ENCODE peak calls at places on chromosomes 7 and 10, in eight cellular contexts. One of them, this sample, is unnamed.

GRCh38 chr10:48792687-48793096 is 108.0 kb downstream of the WDFY4 start:
- DNase-seq in heart left ventricle: no peak
- DNase-seq in lower leg skin: peak; percentile 63
- DNase-seq in AG04450: peak; percentile 23
- DNase-seq in CD8-positive, alpha-beta T cell: no peak
- DNase-seq in gastrocnemius medialis: no peak
- DNase-seq in neural progenitor cell: no peak
- DNase-seq in body of pancreas: no peak
- DNase-seq in this sample: peak; percentile 37

GRCh38 chr10:96832721-96833219 is 672 bp downstream of the LCOR start:
- DNase-seq in CD8-positive, alpha-beta T cell: peak; percentile 88
- DNase-seq in AG04450: no peak
- DNase-seq in neural progenitor cell: no peak
- DNase-seq in heart left ventricle: peak; percentile 89
- DNase-seq in body of pancreas: peak; percentile 84
- DNase-seq in gastrocnemius medialis: peak; percentile 82
- DNase-seq in lower leg skin: peak; percentile 95
- DNase-seq in this sample: no peak

GRCh38 chr7:91198371-91198770 is 65.9 kb upstream of the FZD1 start:
- DNase-seq in heart left ventricle: no peak
- DNase-seq in CD8-positive, alpha-beta T cell: no peak
- DNase-seq in neural progenitor cell: no peak
- DNase-seq in AG04450: no peak
- DNase-seq in lower leg skin: no peak
- DNase-seq in gastrocnemius medialis: no peak
- DNase-seq in body of pancreas: no peak
- DNase-seq in this sample: no peak

GRCh38 chr7:33534830-33535229 is 370.5 kb upstream of the BMPER start:
- DNase-seq in heart left ventricle: no peak
- DNase-seq in body of pancreas: no peak
- DNase-seq in lower leg skin: no peak
- DNase-seq in neural progenitor cell: no peak
- DNase-seq in CD8-positive, alpha-beta T cell: no peak
- DNase-seq in AG04450: peak; percentile 6
- DNase-seq in gastrocnemius medialis: no peak
- DNase-seq in this sample: no peak

GRCh38 chr10:8396675-8397074 is 342.2 kb downstream of the GATA3 start:
- DNase-seq in body of pancreas: no peak
- DNase-seq in AG04450: no peak
- DNase-seq in neural progenitor cell: no peak
- DNase-seq in CD8-positive, alpha-beta T cell: no peak
- DNase-seq in lower leg skin: no peak
- DNase-seq in gastrocnemius medialis: no peak
- DNase-seq in heart left ventricle: no peak
- DNase-seq in this sample: no peak

GRCh38 chr10:86103391-86104101 is 263.0 kb downstream of the GRID1 start:
- DNase-seq in gastrocnemius medialis: no peak
- DNase-seq in heart left ventricle: no peak
- DNase-seq in neural progenitor cell: no peak
- DNase-seq in CD8-positive, alpha-beta T cell: no peak
- DNase-seq in AG04450: no peak
- DNase-seq in body of pancreas: no peak
- DNase-seq in lower leg skin: peak; percentile 59
- DNase-seq in this sample: no peak

GRCh38 chr10:71611131-71611530 is 108.4 kb downstream of the C10orf105 start:
- DNase-seq in AG04450: no peak
- DNase-seq in neural progenitor cell: no peak
- DNase-seq in CD8-positive, alpha-beta T cell: no peak
- DNase-seq in gastrocnemius medialis: no peak
- DNase-seq in body of pancreas: no peak
- DNase-seq in heart left ventricle: no peak
- DNase-seq in lower leg skin: no peak
- DNase-seq in this sample: no peak

GRCh38 chr7:97128736-97129135 is 11.2 kb downstream of the SDHAF3 start:
- DNase-seq in neural progenitor cell: no peak
- DNase-seq in body of pancreas: no peak
- DNase-seq in heart left ventricle: no peak
- DNase-seq in AG04450: no peak
- DNase-seq in lower leg skin: no peak
- DNase-seq in CD8-positive, alpha-beta T cell: no peak
- DNase-seq in gastrocnemius medialis: no peak
- DNase-seq in this sample: no peak

GRCh38 chr7:158452331-158452730 is 135.3 kb downstream of the PTPRN2 start:
- DNase-seq in body of pancreas: no peak
- DNase-seq in gastrocnemius medialis: no peak
- DNase-seq in heart left ventricle: no peak
- DNase-seq in AG04450: no peak
- DNase-seq in neural progenitor cell: no peak
- DNase-seq in CD8-positive, alpha-beta T cell: no peak
- DNase-seq in lower leg skin: peak; percentile 70
- DNase-seq in this sample: no peak

GRCh38 chr7:92633211-92633906 is 43.2 kb upstream of the FAM133B start:
- DNase-seq in AG04450: peak; percentile 57
- DNase-seq in gastrocnemius medialis: no peak
- DNase-seq in CD8-positive, alpha-beta T cell: no peak
- DNase-seq in body of pancreas: no peak
- DNase-seq in lower leg skin: no peak
- DNase-seq in heart left ventricle: no peak
- DNase-seq in neural progenitor cell: no peak
- DNase-seq in this sample: no peak

DNA sequence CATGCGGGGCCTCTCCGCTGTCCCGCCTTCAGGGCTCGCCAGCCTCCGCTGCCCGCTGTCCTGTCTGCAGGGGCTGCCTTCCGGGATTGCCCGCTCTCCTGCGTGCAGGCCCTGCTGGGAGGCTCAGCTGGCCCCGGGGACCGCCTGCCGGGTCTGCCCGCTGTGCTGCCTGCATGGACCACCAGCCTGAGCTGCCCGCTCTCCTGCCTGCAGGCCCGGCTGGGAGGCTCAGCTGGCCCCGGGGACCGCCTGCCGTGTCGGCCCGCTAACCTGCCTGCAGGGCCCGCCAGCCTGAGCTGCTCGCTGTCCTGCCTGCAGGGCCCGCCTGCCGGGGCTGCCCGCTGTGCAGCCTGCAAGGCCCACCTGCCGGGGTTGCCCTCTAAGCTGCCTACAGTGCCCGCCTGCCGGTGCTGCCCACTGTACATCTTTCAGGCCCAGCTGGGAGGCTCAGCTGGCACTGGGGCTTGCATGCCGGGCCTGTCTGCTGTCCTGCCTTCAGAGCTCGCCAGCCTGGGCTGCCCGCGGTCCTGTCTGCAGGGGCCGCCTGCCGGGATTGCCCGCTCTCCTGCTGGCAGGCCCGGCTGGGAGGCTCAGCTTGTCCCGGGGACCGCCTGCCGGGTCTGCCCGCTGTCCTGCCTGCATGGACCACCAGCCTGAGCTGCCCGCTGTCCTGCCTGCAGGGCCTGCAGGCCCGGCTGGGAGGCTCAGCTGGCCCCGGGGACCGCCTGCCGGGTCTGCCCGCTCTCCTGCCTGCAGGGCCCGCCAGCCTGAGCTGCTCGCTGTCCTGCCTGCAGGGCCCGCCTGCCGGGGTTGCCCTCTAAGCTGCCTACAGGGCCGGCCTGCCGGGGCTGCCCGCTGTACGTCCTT is 165.1 kb downstream of the GLRX3 start:
- DNase-seq in body of pancreas: peak; percentile 66
- DNase-seq in neural progenitor cell: no peak
- DNase-seq in gastrocnemius medialis: peak; percentile 62
- DNase-seq in heart left ventricle: peak; percentile 43
- DNase-seq in lower leg skin: no peak
- DNase-seq in CD8-positive, alpha-beta T cell: peak; percentile 44
- DNase-seq in AG04450: no peak
- DNase-seq in this sample: peak; percentile 41
- H3K4me3 ChIP-seq in body of pancreas: no peak overlapping the region
- H3K4me3 ChIP-seq in neural progenitor cell: no peak overlapping the region
- H3K4me3 ChIP-seq in gastrocnemius medialis: peak overlapping the region; percentile 51
- H3K4me3 ChIP-seq in heart left ventricle: peak overlapping the region; percentile 65
- H3K4me3 ChIP-seq in lower leg skin: no peak overlapping the region
- H3K4me3 ChIP-seq in CD8-positive, alpha-beta T cell: peak overlapping the region; percentile 48
- H3K4me3 ChIP-seq in AG04450: no peak overlapping the region
- H3K4me3 ChIP-seq in this sample: peak overlapping the region; percentile 52

GRCh38 chr10:43384252-43385221 is 13.1 kb downstream of the FXYD4 start:
- DNase-seq in gastrocnemius medialis: no peak
- DNase-seq in body of pancreas: no peak
- DNase-seq in heart left ventricle: no peak
- DNase-seq in neural progenitor cell: no peak
- DNase-seq in AG04450: no peak
- DNase-seq in CD8-positive, alpha-beta T cell: no peak
- DNase-seq in lower leg skin: no peak
- DNase-seq in this sample: no peak

GRCh38 chr10:43376828-43377227 is 5.4 kb downstream of the FXYD4 start:
- DNase-seq in AG04450: no peak
- DNase-seq in neural progenitor cell: no peak
- DNase-seq in heart left ventricle: no peak
- DNase-seq in gastrocnemius medialis: no peak
- DNase-seq in body of pancreas: no peak
- DNase-seq in lower leg skin: no peak
- DNase-seq in CD8-positive, alpha-beta T cell: no peak
- DNase-seq in this sample: no peak

GRCh38 chr10:43383204-43383971 is 12.0 kb downstream of the FXYD4 start:
- DNase-seq in body of pancreas: no peak
- DNase-seq in lower leg skin: no peak
- DNase-seq in heart left ventricle: no peak
- DNase-seq in CD8-positive, alpha-beta T cell: no peak
- DNase-seq in AG04450: no peak
- DNase-seq in gastrocnemius medialis: no peak
- DNase-seq in neural progenitor cell: no peak
- DNase-seq in this sample: no peak

GRCh38 chr10:43377393-43377883 is 6.0 kb downstream of the FXYD4 start:
- DNase-seq in gastrocnemius medialis: no peak
- DNase-seq in lower leg skin: no peak
- DNase-seq in CD8-positive, alpha-beta T cell: no peak
- DNase-seq in body of pancreas: no peak
- DNase-seq in neural progenitor cell: peak; percentile 62
- DNase-seq in heart left ventricle: no peak
- DNase-seq in AG04450: no peak
- DNase-seq in this sample: no peak

DNA sequence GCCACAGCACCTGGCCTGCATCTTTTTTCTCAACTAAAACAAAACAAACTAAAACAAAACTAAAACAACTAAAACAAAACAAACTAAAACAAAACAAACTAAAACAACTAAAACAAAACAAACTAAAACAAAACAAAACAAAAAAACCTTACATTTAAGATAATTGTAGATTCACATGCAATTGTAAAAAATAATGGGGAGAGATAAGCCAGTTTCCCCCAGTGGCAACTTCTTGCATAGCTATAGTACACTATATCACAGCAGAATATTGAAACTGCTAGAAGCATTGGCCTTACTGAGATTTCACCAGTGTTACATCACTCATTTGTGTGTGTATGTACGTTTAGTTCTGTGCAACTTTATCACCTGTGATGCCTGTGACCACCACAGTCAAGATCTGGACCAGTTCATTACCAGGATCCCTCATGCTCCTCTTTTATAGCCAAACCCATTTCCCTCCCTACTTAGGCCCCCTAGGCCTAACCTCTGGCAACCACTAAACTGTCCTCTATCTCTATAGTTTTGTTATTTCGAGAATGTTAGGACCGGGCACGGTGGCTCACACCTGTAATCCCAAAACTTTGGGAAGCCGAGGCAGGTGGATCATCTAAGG is 9.3 kb downstream of the FXYD4 start:
- DNase-seq in AG04450: no peak
- DNase-seq in lower leg skin: no peak
- DNase-seq in CD8-positive, alpha-beta T cell: no peak
- DNase-seq in heart left ventricle: no peak
- DNase-seq in neural progenitor cell: no peak
- DNase-seq in gastrocnemius medialis: no peak
- DNase-seq in body of pancreas: no peak
- DNase-seq in this sample: no peak
- TF ChIP-seq CTCF in AG04450: peak; percentile 35
- TF ChIP-seq CTCF in lower leg skin: no peak
- TF ChIP-seq CTCF in CD8-positive, alpha-beta T cell: no peak
- TF ChIP-seq CTCF in heart left ventricle: no peak
- TF ChIP-seq CTCF in neural progenitor cell: peak; percentile 12
- TF ChIP-seq CTCF in gastrocnemius medialis: no peak
- TF ChIP-seq CTCF in body of pancreas: no peak
- TF ChIP-seq CTCF in this sample: no peak

DNA sequence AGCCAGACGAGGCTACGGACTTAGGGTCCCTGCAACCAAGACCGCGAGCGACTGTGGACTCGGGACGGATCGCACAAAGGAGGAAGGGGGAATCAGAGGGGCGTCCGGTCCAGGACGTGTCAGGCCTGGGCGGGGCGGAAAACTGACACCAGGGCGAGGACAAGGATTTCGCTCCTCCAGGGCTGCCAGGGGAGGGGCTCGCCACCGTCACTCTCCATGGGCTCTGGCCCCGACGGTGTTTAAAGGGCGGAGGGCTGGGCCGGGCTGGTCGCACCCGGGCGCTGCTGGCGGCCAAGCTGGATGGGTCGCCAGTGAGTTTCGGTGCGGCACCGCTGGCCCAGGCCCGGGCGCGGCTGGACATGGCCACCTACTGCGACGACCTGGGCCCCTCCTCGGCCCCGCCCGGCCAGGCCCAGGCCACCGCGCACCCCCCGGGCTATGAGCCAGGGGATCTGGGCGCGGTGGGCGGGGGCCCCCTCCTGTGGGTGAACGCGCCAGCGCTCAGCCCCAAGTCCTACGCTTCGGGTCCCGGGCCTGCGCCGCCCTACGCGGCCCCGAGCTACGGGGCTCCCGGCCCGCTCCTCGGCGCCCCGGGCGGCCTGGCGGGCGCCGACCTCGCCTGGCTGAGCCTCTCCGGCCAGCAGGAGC is at the start of gene FOXI2:
- DNase-seq in gastrocnemius medialis: no peak
- DNase-seq in body of pancreas: no peak
- DNase-seq in AG04450: no peak
- DNase-seq in CD8-positive, alpha-beta T cell: no peak
- DNase-seq in heart left ventricle: peak; percentile 35
- DNase-seq in lower leg skin: no peak
- DNase-seq in neural progenitor cell: peak; percentile 83
- DNase-seq in this sample: no peak
- H3K4me3 ChIP-seq in gastrocnemius medialis: peak within 1 kb of the TSS; percentile 17
- H3K4me3 ChIP-seq in body of pancreas: no peak within 1 kb of the TSS
- H3K4me3 ChIP-seq in AG04450: no peak within 1 kb of the TSS
- H3K4me3 ChIP-seq in CD8-positive, alpha-beta T cell: no peak within 1 kb of the TSS
- H3K4me3 ChIP-seq in heart left ventricle: peak within 1 kb of the TSS; percentile 44
- H3K4me3 ChIP-seq in lower leg skin: peak within 1 kb of the TSS; percentile 14
- H3K4me3 ChIP-seq in neural progenitor cell: peak within 1 kb of the TSS; percentile 44
- H3K4me3 ChIP-seq in this sample: no peak within 1 kb of the TSS

DNA sequence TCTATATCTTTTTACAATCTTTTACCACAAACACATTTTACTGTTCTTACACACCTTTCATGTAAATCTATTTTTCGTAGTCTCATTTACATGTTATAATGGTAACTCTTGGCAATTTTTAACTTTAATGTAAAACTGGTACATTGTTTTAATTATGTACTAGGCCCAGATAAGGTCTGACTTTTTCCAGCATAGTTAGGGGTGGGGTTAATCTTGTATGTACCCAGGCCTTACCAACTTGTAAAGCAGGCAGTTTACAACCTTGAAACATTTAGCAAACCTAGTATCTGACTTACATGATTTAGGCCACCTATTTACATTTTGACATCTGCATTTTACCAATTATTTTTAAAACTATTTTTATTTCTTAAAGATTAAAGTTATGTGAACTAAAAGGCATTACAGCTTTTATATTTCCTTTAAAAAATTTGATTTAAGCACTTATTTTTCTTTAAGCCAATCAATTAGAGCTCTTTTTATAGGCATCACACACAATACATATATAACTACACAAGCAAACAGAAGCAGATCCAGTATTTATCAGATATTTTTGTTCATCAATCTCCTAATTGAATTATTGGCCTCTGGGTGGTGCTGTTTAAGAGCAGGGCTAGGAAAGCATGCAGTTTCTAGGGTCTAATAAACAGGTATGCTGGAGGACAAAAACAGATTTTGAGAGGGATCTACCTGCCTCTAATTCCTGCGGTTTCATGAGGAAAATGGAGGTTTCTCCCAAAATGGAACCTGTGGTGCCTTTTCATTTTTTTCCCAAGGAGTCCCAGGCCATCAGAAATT is 19.7 kb upstream of the CROT start:
- DNase-seq in heart left ventricle: no peak
- DNase-seq in gastrocnemius medialis: no peak
- DNase-seq in neural progenitor cell: no peak
- DNase-seq in CD8-positive, alpha-beta T cell: no peak
- DNase-seq in body of pancreas: no peak
- DNase-seq in lower leg skin: no peak
- DNase-seq in AG04450: no peak
- DNase-seq in this sample: no peak
- TF ChIP-seq CTCF in heart left ventricle: no peak
- TF ChIP-seq CTCF in gastrocnemius medialis: no peak
- TF ChIP-seq CTCF in neural progenitor cell: no peak
- TF ChIP-seq CTCF in CD8-positive, alpha-beta T cell: no peak
- TF ChIP-seq CTCF in body of pancreas: no peak
- TF ChIP-seq CTCF in lower leg skin: no peak
- TF ChIP-seq CTCF in AG04450: no peak
- TF ChIP-seq CTCF in this sample: no peak